ENCODE peak calls at places on chromosomes 3 and 15, in eight cellular contexts. R is NCI-H1105; W is fibroblast of lung; J is stimulated activated CD4-positive, alpha-beta T cell treated with anti-CD3 and anti-CD28 coated beads, Interleukin-12 subunit alpha, Interleukin-12 subunit beta, amount 100 ng/mL, for 24 hours; A is SK-MEL-5; D is memory B cell; X is non-pigmented ciliary epithelial cell; T is glomerular endothelial cell. I is an unnamed sample.

GRCh38 chr15:65927545-65927944 is 58.3 kb downstream of the RAB11A start:
- DNase-seq in W (no peak), D (no peak), J (no peak), A (peak; percentile 19), R (no peak), T (no peak), X (no peak), I (no peak)

GRCh38 chr15:82064824-82065223 is 19.0 kb upstream of the MEX3B start:
- DNase-seq in A (no peak), X (no peak), T (no peak), W (peak; percentile 37), R (no peak), D (no peak), J (no peak), I (no peak)

GRCh38 chr15:56943398-56943797 is 25.0 kb downstream of the TCF12 start:
- DNase-seq in D (no peak), A (no peak), T (no peak), R (no peak), X (no peak), J (no peak), W (no peak), I (no peak)

GRCh38 chr15:60875681-60876080 is 353.4 kb downstream of the RORA start:
- DNase-seq in J (no peak), W (no peak), T (no peak), X (no peak), A (no peak), R (no peak), D (no peak), I (no peak)

GRCh38 chr3:23713641-23714040 is 92.1 kb upstream of the UBE2E1 start:
- DNase-seq in D (no peak), R (no peak), A (no peak), J (no peak), W (peak; percentile 87), T (no peak), X (no peak), I (no peak)

GRCh38 chr3:171464462-171464861 is 4.3 kb upstream of the TNIK start:
- DNase-seq in T (no peak), W (no peak), R (no peak), X (no peak), D (no peak), A (no peak), J (no peak), I (no peak)

GRCh38 chr3:149095487-149095886 is 9.2 kb upstream of the HLTF start:
- DNase-seq in A (no peak), R (no peak), D (no peak), J (no peak), W (no peak), T (no peak), X (no peak), I (no peak)

GRCh38 chr3:4495294-4496110 is 2.4 kb downstream of the ITPR1 start:
- DNase-seq in D (no peak), R (no peak), W (no peak), X (no peak), A (no peak), J (no peak), T (no peak), I (no peak)

GRCh38 chr15:78069052-78069414 is 8.5 kb downstream of the TBC1D2B start:
- DNase-seq in J (no peak), X (no peak), R (no peak), W (no peak), T (no peak), D (no peak), A (no peak), I (no peak)

GRCh38 chr3:113070226-113071220 is 79.7 kb downstream of the GTPBP8 start:
- DNase-seq in D (no peak), X (no peak), W (peak; percentile 59), R (no peak), A (peak; percentile 38), J (no peak), T (no peak), I (no peak)

GRCh38 chr3:150132101-150132749 is 161.5 kb upstream of the PFN2 start:
- DNase-seq in T (no peak), D (no peak), J (no peak), W (peak; percentile 37), A (peak; percentile 27), R (no peak), X (no peak), I (no peak)

GRCh38 chr3:53708001-53708621 is 138.1 kb downstream of the CHDH start:
- DNase-seq in A (no peak), W (no peak), D (peak; percentile 6), T (no peak), R (no peak), J (no peak), X (no peak), I (no peak)

GRCh38 chr3:66138336-66139234 is 82.2 kb upstream of the SLC25A26 start:
- DNase-seq in J (no peak), R (peak; percentile 20), D (no peak), A (peak; percentile 82), X (no peak), W (peak; percentile 56), T (peak; percentile 54), I (no peak)

GRCh38 chr3:22724439-22724838 is 478.7 kb upstream of the UBE2E2 start:
- DNase-seq in R (no peak), A (no peak), D (no peak), T (no peak), J (no peak), W (peak; percentile 15), X (no peak), I (no peak)

GRCh38 chr15:73981761-73982222 is 10.3 kb downstream of the STOML1 start:
- DNase-seq in R (no peak), J (no peak), X (no peak), T (no peak), D (no peak), W (peak; percentile 42), A (no peak), I (no peak)

GRCh38 chr15:35932541-35932940 is 386.6 kb upstream of the DPH6 start:
- DNase-seq in X (no peak), D (no peak), T (no peak), R (no peak), J (no peak), W (peak; percentile 5), A (no peak), I (no peak)

GRCh38 chr3:6805236-6805635 is 55.7 kb upstream of the GRM7 start:
- DNase-seq in J (no peak), A (no peak), X (peak; percentile 42), W (peak; percentile 94), R (no peak), D (no peak), T (no peak), I (no peak)

GRCh38 chr3:129934234-129935123 is 40.0 kb upstream of the TRH start:
- DNase-seq in T (peak; percentile 14), R (peak; percentile 49), J (peak; percentile 5), D (peak; percentile 28), X (no peak), W (no peak), A (peak; percentile 58), I (no peak)

GRCh38 chr3:117407317-117407716 is 697.7 kb downstream of the TUSC7 start:
- DNase-seq in D (no peak), A (peak; percentile 53), X (no peak), T (no peak), J (no peak), R (peak; percentile 18), W (peak; percentile 16), I (no peak)

GRCh38 chr3:53658613-53659193 is 164.3 kb downstream of the CACNA1D start:
- DNase-seq in T (no peak), X (no peak), A (no peak), D (no peak), W (no peak), J (no peak), R (no peak), I (no peak)

GRCh38 chr3:79139395-79140060 is 628.3 kb downstream of the ROBO1 start:
- DNase-seq in A (no peak), X (peak; percentile 63), T (no peak), R (peak; percentile 18), J (no peak), D (no peak), W (peak; percentile 68), I (no peak)

GRCh38 chr15:73022156-73022555 is 30.1 kb upstream of the NEO1 start:
- DNase-seq in A (no peak), X (no peak), W (peak; percentile 38), T (no peak), D (no peak), R (no peak), J (no peak), I (no peak)

GRCh38 chr3:47410417-47410720 is 29.5 kb downstream of the PTPN23 start:
- DNase-seq in J (no peak), A (no peak), D (no peak), R (no peak), T (no peak), X (no peak), W (no peak), I (no peak)

GRCh38 chr3:82055792-82056191 is 294.3 kb upstream of the GBE1 start:
- DNase-seq in T (no peak), D (no peak), W (peak; percentile 74), A (no peak), R (no peak), J (no peak), X (peak; percentile 5), I (no peak)

GRCh38 chr3:156605686-156606605 is 51.0 kb upstream of the SSR3 start:
- DNase-seq in A (no peak), X (no peak), T (no peak), W (peak; percentile 94), D (no peak), R (no peak), J (no peak), I (no peak)

GRCh38 chr3:156527060-156527459 is 27.9 kb downstream of the SSR3 start:
- DNase-seq in W (no peak), X (no peak), D (no peak), R (no peak), T (no peak), A (no peak), J (no peak), I (no peak)

I was measured in RWPE2.